ENCODE peak calls at places on chromosomes 13 and 19, in four cellular contexts. J, V, G and C are unnamed samples.
A peak's percentile ranks its signal among the peaks of the same experiment; 100 is the strongest.

GRCh38 chr13:46844431-46844830 is 47.5 kb upstream of the ESD start:
- DNase-seq in J (no peak), V (no peak), G (no peak), C (no peak)

GRCh38 chr13:36377822-36378480 is 31.8 kb upstream of the SPART start:
- DNase-seq in J (no peak), V (no peak), G (no peak), C (no peak)

GRCh38 chr13:44165895-44166496 is 207.6 kb upstream of the SERP2 start:
- DNase-seq in J (peak; percentile 42), V (no peak), G (no peak), C (no peak)

GRCh38 chr19:8915997-8916396 is 83.8 kb downstream of the MBD3L1 start:
- DNase-seq in J (no peak), V (no peak), G (no peak), C (no peak)

GRCh38 chr13:39324806-39325311 is 278.1 kb downstream of the LHFPL6 start:
- DNase-seq in J (no peak), V (no peak), G (no peak), C (no peak)

GRCh38 chr19:17020380-17020779 is 6.2 kb downstream of the CPAMD8 start:
- DNase-seq in J (no peak), V (no peak), G (peak; percentile 54), C (no peak)

GRCh38 chr19:31969955-31970545 is 375.4 kb upstream of the ZNF507 start:
- DNase-seq in J (no peak), V (no peak), G (no peak), C (no peak)

GRCh38 chr19:6663236-6664187 is 6.4 kb downstream of the TNFSF14 start:
- DNase-seq in J (no peak), V (no peak), G (no peak), C (no peak)

GRCh38 chr19:50191270-50191669 is 12.2 kb upstream of the MYH14 start:
- DNase-seq in J (no peak), V (no peak), G (no peak), C (no peak)

GRCh38 chr19:2014731-2015610 is 543 bp downstream of the BTBD2 start:
- DNase-seq in J (peak; percentile 93), V (peak; percentile 72), G (no peak), C (peak; percentile 91)

GRCh38 chr13:76816394-76816793 is 69.8 kb downstream of the KCTD12 start:
- DNase-seq in J (no peak), V (no peak), G (no peak), C (no peak)

GRCh38 chr19:2627319-2627829 is 75.1 kb downstream of the GNG7 start:
- DNase-seq in J (peak; percentile 30), V (no peak), G (peak; percentile 60), C (peak; percentile 39)

GRCh38 chr13:32033744-32034143 is 2.2 kb downstream of the FRY start:
- DNase-seq in J (no peak), V (no peak), G (no peak), C (no peak)

GRCh38 chr13:81275666-81276258 is 934.8 kb upstream of the SPRY2 start:
- DNase-seq in J (no peak), V (no peak), G (no peak), C (no peak)